ENCODE peak calls at places on chromosomes 4 and X, in ten cellular contexts. P is prostate gland, O is IMR-90, L is uterus, Q is transverse colon, M is K562, U is A549, K is HCT116, B is breast epithelium, T is ovary. G is an unnamed sample.

GRCh38 chr4:181301735-181302380 is 941.3 kb upstream of the TENM3 start:
- DNase-seq in T (no peak), P (peak), K (peak), L (no peak), M (peak), U (peak), Q (peak), O (peak), B (no peak), G (peak)

GRCh38 chr4:82123934-82124333 is 249.9 kb downstream of the HNRNPD start:
- DNase-seq in M (peak), K (no peak), L (no peak), U (no peak), O (no peak), P (no peak), B (no peak), T (no peak), Q (no peak), G (no peak)

GRCh38 chr4:102343964-102344519 is 1.2 kb downstream of the SLC39A8 start:
- DNase-seq in M (peak), T (no peak), P (peak), Q (no peak), U (no peak), B (no peak), K (peak), O (peak), L (no peak), G (peak)

GRCh38 chr4:13626492-13627184 is 887 bp downstream of the BOD1L1 start:
- DNase-seq in B (no peak), L (no peak), U (no peak), P (no peak), Q (no peak), O (no peak), M (peak), K (no peak), T (no peak), G (no peak)

GRCh38 chrX:147757750-147758149 is 154.0 kb upstream of the FMR1 start:
- DNase-seq in P (no peak), U (no peak), M (no peak), L (no peak), B (no peak), Q (no peak), O (no peak), K (no peak), T (no peak), G (no peak)

GRCh38 chrX:155070663-155070974 is 317 bp downstream of the CMC4 start:
- DNase-seq in U (peak), L (no peak), M (no peak), K (no peak), B (no peak), P (no peak), T (no peak), O (no peak), Q (no peak), G (no peak)

GRCh38 chr4:102693266-102693850 is 67.4 kb downstream of the MANBA start:
- DNase-seq in U (no peak), T (no peak), B (no peak), M (no peak), O (peak), K (no peak), L (no peak), P (no peak), Q (no peak), G (no peak)

GRCh38 chrX:67114635-67115034 is 429.2 kb upstream of the AR start:
- DNase-seq in P (no peak), L (no peak), K (no peak), U (no peak), Q (no peak), T (no peak), M (no peak), O (no peak), B (no peak), G (no peak)

GRCh38 chr4:184815046-184815877 is 10.5 kb downstream of the ACSL1 start:
- DNase-seq in B (peak), Q (peak), P (peak), M (peak), O (peak), L (peak), U (peak), T (peak), K (peak), G (peak)

GRCh38 chr4:90536408-90536807 is 409.2 kb downstream of the CCSER1 start:
- DNase-seq in K (no peak), M (no peak), P (no peak), Q (no peak), B (no peak), T (no peak), U (no peak), O (no peak), L (no peak), G (no peak)

GRCh38 chrX:153794018-153794896 is at the start of the genes IDH3G and SSR4:
- DNase-seq in L (peak), M (peak), U (peak), O (peak), T (peak), Q (peak), P (peak), B (peak), K (peak), G (peak)
- TF ChIP-seq POLR2A in L (peak), M (peak), U (peak), O (peak), T (peak), Q (peak), P (peak), B (no peak), K (no peak), G (peak)

DNA sequence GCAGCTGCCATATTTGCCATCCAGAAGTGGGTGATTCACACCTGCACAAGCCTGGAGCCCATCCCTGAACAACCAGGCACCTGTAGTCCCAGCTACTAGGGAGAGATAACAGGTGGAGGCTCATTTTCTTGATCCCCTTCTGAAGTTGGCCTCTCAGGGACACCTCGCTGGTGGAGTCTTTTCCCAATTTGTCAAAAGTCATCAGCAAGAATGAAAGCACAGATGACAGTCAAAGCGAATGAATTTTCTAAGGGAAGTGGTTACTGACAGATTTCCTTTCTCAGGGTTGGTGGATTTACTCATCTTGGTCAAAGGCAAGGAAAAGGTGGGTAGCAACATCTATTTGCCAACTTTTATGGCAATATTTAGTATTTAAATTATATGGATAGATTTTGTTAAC is 36.5 kb downstream of the FGFBP1 start:
- DNase-seq in P (no peak), U (no peak), O (no peak), Q (no peak), B (no peak), K (no peak), T (no peak), M (no peak), L (no peak), G (no peak)
- TF ChIP-seq POLR2A in P (no peak), U (no peak), O (no peak), Q (no peak), B (no peak), K (no peak), T (no peak), M (no peak), L (no peak), G (no peak)

GRCh38 chrX:57121162-57121741 is at the start of gene SPIN2B:
- DNase-seq in L (peak), Q (peak), U (peak), K (peak), T (peak), B (peak), P (peak), M (peak), O (peak), G (peak)
- TF ChIP-seq POLR2A in L (peak), Q (peak), U (peak), K (peak), T (no peak), B (no peak), P (peak), M (peak), O (no peak), G (peak)

DNA sequence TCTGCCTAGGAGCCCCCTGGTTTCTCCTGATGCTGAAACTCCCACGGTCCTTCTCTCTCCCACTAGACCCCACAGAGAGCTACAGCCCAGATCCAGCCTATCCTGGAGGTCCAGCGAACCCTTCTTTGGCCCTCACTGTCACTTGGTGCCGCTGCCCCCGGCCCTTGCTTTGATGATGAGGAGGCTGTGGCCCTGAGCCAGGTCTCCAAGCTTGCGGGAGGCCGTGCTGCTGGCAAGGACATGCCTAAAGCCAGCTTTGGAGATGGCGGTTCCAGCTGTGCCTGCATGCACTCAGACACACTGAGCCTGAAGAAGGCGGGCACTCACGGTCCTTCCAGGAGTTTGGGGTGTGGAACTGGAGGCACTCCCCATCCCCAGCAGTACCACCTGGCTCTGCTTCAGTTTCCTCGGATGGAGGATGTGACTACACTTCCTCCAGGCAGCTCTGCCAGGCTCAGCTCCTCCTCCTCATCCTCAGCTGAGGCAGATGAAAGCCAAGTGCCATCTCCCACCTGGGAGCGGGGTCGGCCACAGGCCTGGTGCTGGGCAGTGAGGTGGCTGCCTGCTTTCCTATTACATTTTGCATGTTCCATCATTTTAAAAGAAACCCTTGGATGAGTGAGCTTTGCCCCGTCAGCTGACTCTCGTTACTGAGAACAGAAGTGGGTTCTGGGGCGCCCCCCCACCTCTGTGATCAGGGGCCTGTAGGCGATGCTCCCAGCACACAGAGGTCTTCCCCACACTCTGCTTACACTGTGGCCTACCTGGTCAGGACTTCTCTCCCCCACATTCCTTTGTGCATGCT is 9.0 kb downstream of the TNIP2 start:
- DNase-seq in Q (no peak), K (no peak), T (no peak), B (no peak), U (no peak), O (no peak), P (no peak), M (no peak), L (no peak), G (no peak)
- TF ChIP-seq POLR2A in Q (no peak), K (no peak), T (no peak), B (no peak), U (no peak), O (no peak), P (no peak), M (no peak), L (no peak), G (no peak)